ENCODE peak calls at places on chromosomes 12 and 14, in seven cellular contexts. F is mammary epithelial cell, L is right atrium auricular region, Y is lung, B is ovary, H is neuronal stem cell, X is fibroblast of lung. T is an unnamed sample.

GRCh38 chr12:106126441-106127288 is 12.1 kb downstream of the NUAK1 start:
- DNase-seq in F (peak), L (no peak), Y (no peak), B (no peak), H (no peak), X (no peak), T (no peak)

GRCh38 chr14:86035882-86036281 is 505.9 kb downstream of the FLRT2 start:
- DNase-seq in F (peak), L (no peak), Y (no peak), B (no peak), H (no peak), X (peak), T (no peak)

GRCh38 chr12:97756066-97756701 is 293.6 kb downstream of the RMST start:
- DNase-seq in F (no peak), L (no peak), Y (no peak), B (no peak), H (no peak), X (no peak), T (no peak)

GRCh38 chr14:73753887-73754880 is 40.0 kb upstream of the PNMA1 start:
- DNase-seq in F (no peak), L (no peak), Y (no peak), B (no peak), H (no peak), X (no peak), T (no peak)

GRCh38 chr14:87161502-87161901 is 831.5 kb downstream of the GALC start:
- DNase-seq in F (no peak), L (no peak), Y (no peak), B (no peak), H (no peak), X (no peak), T (no peak)

GRCh38 chr12:51442324-51442723 is 17.7 kb downstream of the SLC4A8 start:
- DNase-seq in F (no peak), L (no peak), Y (no peak), B (no peak), H (no peak), X (peak), T (no peak)

GRCh38 chr12:65948320-65949008 is 124.2 kb downstream of the HMGA2 start:
- DNase-seq in F (peak), L (no peak), Y (peak), B (peak), H (no peak), X (peak), T (peak)

GRCh38 chr12:124490584-124491305 is 76.7 kb downstream of the NCOR2 start:
- DNase-seq in F (no peak), L (peak), Y (peak), B (peak), H (no peak), X (no peak), T (peak)

GRCh38 chr14:31219169-31219568 is 11.6 kb upstream of the HECTD1 start:
- DNase-seq in F (no peak), L (no peak), Y (no peak), B (no peak), H (no peak), X (peak), T (no peak)

GRCh38 chr12:106739815-106740552 is 34.5 kb upstream of the RIC8B start:
- DNase-seq in F (no peak), L (no peak), Y (no peak), B (no peak), H (no peak), X (peak), T (no peak)

GRCh38 chr12:4270016-4270669 is 3.4 kb upstream of the CCND2 start:
- DNase-seq in F (no peak), L (no peak), Y (no peak), B (no peak), H (no peak), X (no peak), T (no peak)

GRCh38 chr12:3530548-3530947 is 39.5 kb downstream of the PRMT8 start:
- DNase-seq in F (no peak), L (no peak), Y (no peak), B (no peak), H (no peak), X (no peak), T (peak)

GRCh38 chr12:124689585-124689984 is 122.2 kb upstream of the NCOR2 start:
- DNase-seq in F (peak), L (no peak), Y (no peak), B (no peak), H (no peak), X (no peak), T (no peak)

GRCh38 chr12:74641694-74642093 is 104.1 kb downstream of the ATXN7L3B start:
- DNase-seq in F (no peak), L (no peak), Y (no peak), B (no peak), H (no peak), X (no peak), T (no peak)

GRCh38 chr14:55724736-55725135 is 144.7 kb downstream of the KTN1 start:
- DNase-seq in F (no peak), L (no peak), Y (no peak), B (no peak), H (no peak), X (no peak), T (no peak)

GRCh38 chr14:30657050-30657449 is 34.9 kb downstream of the SCFD1 start:
- DNase-seq in F (no peak), L (no peak), Y (no peak), B (no peak), H (no peak), X (no peak), T (no peak)

GRCh38 chr14:72024043-72024407 is 91.8 kb downstream of the RGS6 start:
- DNase-seq in F (peak), L (no peak), Y (no peak), B (no peak), H (peak), X (no peak), T (no peak)

GRCh38 chr12:89411846-89412245 is 59.5 kb upstream of the DUSP6 start:
- DNase-seq in F (no peak), L (no peak), Y (no peak), B (no peak), H (no peak), X (no peak), T (no peak)

GRCh38 chr14:88790501-88791251 is 2.1 kb downstream of the EML5 start:
- DNase-seq in F (no peak), L (no peak), Y (no peak), B (no peak), H (no peak), X (no peak), T (no peak)

GRCh38 chr12:93060666-93061413 is 131.7 kb upstream of the EEA1 start:
- DNase-seq in F (no peak), L (no peak), Y (no peak), B (peak), H (no peak), X (peak), T (no peak)

DNA sequence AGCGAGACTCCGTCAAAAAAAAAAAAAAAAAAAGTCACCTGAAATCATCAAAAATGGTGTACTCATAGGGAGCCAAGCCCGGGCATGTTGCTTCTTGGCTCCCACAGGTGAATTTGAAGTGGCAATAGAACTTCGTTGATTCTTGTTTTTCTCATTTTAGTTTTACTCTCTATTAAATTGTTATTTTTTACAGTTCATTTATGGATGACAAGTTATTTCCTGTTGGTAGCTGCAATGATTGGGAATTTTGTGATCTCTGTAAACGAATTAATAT is 1.3 kb downstream of the TM7SF3 start:
- DNase-seq in F (peak), L (no peak), Y (no peak), B (no peak), H (no peak), X (no peak), T (no peak)
- H3K27ac ChIP-seq in F (peak), L (no peak), Y (no peak), B (no peak), H (no peak), X (no peak), T (no peak)

DNA sequence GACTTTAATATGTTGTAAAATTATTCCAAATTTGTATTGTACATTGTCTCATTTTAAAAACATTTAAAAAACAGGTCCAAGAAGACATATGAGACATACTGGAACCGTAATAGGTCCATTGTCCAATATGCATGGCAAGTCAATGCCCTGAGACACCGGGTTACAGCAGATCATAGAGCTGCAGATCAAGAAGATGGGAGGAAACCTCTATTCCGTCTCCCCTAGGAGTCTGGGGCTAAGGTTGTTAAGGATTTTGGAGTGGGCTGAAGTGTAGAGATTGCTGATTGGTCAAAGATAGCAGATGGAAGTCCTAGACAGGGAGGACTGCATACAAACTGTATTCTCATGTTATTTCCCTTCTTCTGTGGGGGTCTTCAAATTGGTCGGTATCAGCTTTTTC is 108.3 kb upstream of the PLEKHA5 start:
- DNase-seq in F (no peak), L (no peak), Y (no peak), B (no peak), H (no peak), X (no peak), T (no peak)
- H3K4me3 ChIP-seq in F (no peak), L (no peak), Y (no peak), B (no peak), H (no peak), X (no peak), T (no peak)

GRCh38 chr14:103186894-103187586 is 63.8 kb downstream of the TNFAIP2 start:
- DNase-seq in F (no peak), L (no peak), Y (no peak), B (no peak), H (peak), X (no peak), T (no peak)

GRCh38 chr14:103184046-103184445 is 60.8 kb downstream of the TNFAIP2 start:
- DNase-seq in F (no peak), L (no peak), Y (no peak), B (no peak), H (no peak), X (no peak), T (no peak)

GRCh38 chr14:103187911-103188310 is 64.7 kb downstream of the TNFAIP2 start:
- DNase-seq in F (no peak), L (no peak), Y (no peak), B (no peak), H (no peak), X (no peak), T (no peak)

GRCh38 chr14:103186241-103186835 is 63.1 kb downstream of the TNFAIP2 start:
- DNase-seq in F (no peak), L (no peak), Y (no peak), B (no peak), H (no peak), X (no peak), T (no peak)

GRCh38 chr14:103185051-103186027 is 62.1 kb downstream of the TNFAIP2 start:
- DNase-seq in F (peak), L (no peak), Y (no peak), B (no peak), H (peak), X (peak), T (no peak)
- H3K27ac ChIP-seq in F (peak), L (no peak), Y (no peak), B (no peak), H (no peak), X (no peak), T (no peak)

DNA sequence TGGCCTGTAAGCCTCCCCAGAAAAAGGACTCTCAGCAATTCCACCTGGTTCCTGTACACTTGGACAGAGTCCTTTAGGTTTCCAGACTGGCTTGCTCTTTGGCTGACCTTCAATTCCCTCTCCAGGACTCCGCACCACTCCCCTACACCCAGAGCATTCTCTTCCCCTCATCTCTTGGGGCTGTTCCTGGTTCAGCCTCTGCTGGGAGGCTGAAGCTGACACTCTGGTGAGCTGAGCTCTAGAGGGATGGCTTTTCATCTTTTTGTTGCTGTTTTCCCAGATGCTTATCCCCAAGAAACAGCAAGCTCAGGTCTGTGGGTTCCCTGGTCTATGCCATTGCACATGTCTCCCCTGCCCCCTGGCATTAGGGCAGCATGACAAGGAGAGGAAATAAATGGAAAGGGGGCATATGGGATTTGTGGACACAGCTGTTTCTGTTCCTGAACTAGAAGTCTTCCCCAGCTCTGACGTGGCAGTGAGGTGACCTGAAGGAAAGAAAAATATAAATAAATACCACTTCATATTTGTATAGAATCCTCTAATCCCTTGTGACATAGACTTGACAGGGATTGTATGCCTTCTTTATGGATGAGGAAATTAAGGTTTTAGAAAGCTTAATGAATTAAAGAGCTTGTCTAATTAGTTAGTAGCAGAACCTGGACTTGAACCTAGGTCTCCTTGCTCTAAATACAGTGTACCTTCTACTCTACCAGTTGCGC is 1.4 kb downstream of the RNASE7 start:
- DNase-seq in F (no peak), L (no peak), Y (no peak), B (no peak), H (no peak), X (no peak), T (no peak)
- H3K4me3 ChIP-seq in F (no peak), L (no peak), Y (no peak), B (no peak), H (no peak), X (no peak), T (no peak)

GRCh38 chr12:122843472-122843871 is 8.2 kb downstream of the HIP1R start:
- DNase-seq in F (no peak), L (no peak), Y (no peak), B (no peak), H (no peak), X (no peak), T (peak)
- H3K27ac ChIP-seq in F (no peak), L (peak), Y (no peak), B (no peak), H (no peak), X (no peak), T (no peak)

GRCh38 chr12:113477842-113478215 is 6.2 kb upstream of the LHX5 start:
- DNase-seq in F (no peak), L (no peak), Y (no peak), B (no peak), H (no peak), X (no peak), T (no peak)

GRCh38 chr12:113480336-113480688 is 8.6 kb upstream of the LHX5 start:
- DNase-seq in F (no peak), L (no peak), Y (no peak), B (no peak), H (no peak), X (no peak), T (no peak)

GRCh38 chr12:113479193-113479577 is 7.5 kb upstream of the LHX5 start:
- DNase-seq in F (no peak), L (no peak), Y (no peak), B (no peak), H (no peak), X (no peak), T (no peak)

GRCh38 chr12:113478351-113479011 is 6.8 kb upstream of the LHX5 start:
- DNase-seq in F (no peak), L (no peak), Y (no peak), B (no peak), H (no peak), X (no peak), T (no peak)

DNA sequence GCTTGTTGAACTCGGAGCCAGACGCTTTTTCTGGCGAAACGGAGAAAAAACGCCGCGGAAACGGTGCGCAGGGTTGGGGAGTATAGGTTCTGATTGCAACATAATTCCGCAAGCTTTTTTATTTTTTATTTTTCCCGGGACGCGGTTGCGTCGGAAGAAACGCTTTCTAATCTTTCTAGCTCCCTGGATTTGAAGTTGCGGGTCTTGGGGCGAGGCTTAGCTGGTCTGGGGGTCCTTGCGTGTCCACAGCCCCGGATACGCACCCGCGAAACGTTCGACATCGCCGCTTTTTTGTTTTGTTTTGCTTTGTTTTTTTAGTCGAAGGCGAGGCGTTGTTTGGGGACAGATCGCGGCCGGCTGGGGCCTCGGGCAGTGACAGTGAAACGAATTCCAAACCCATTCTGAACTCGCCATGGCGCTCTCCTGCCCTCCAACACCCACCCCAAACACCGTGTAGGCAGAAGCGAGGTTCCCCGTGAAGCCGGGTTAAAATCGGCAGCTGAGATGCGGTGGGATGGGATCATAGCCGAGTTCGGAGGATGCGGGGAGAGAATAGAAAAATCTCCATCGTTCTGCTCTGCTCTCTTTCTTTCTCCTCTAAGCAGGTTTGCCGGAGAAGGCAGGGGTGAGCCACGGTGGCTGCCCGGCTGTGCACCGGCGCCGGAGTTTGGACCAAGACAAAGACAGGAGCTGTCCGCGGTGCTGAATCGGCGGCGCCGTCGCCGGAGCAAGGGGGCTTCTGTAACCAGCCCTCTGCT is 8.1 kb upstream of the LHX5 start:
- DNase-seq in F (no peak), L (no peak), Y (no peak), B (peak), H (peak), X (peak), T (no peak)
- H3K4me3 ChIP-seq in F (no peak), L (no peak), Y (no peak), B (no peak), H (peak), X (no peak), T (no peak)

GRCh38 chr12:12724421-12725085 is 7.4 kb downstream of the CDKN1B start:
- DNase-seq in F (no peak), L (no peak), Y (no peak), B (no peak), H (no peak), X (no peak), T (no peak)

GRCh38 chr12:12723681-12724420 is 6.7 kb downstream of the CDKN1B start:
- DNase-seq in F (peak), L (no peak), Y (no peak), B (peak), H (peak), X (peak), T (peak)

GRCh38 chr12:12725086-12725955 is 8.2 kb downstream of the CDKN1B start:
- DNase-seq in F (peak), L (peak), Y (peak), B (peak), H (peak), X (peak), T (peak)

GRCh38 chr12:12725956-12726542 is 8.9 kb downstream of the CDKN1B start:
- DNase-seq in F (no peak), L (no peak), Y (no peak), B (no peak), H (no peak), X (no peak), T (no peak)

DNA sequence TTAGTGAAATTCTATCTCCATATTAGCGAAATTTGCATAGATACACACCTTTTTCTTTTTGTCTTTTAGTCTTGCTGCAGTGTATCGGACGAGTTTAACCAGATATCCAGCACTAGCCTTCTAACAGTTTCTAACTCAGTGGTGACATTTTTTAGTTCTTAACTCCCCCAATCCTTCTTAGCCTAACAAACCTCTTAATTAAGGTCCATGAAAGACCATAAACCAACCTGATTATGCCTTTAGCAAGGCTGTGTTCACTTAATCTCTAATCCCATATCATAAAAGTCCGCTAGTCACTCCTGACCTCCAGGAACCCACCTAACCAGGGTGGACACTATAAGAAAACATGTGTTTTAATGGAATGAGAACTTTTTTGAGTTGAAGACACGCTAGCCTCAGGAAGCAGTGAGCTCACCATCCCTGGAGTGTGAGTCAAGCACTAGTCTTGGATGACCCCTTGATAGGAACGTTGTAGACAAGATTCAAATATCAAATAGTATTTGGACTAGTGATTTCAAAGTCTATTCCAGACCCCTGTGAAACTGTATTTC is 9.4 kb downstream of the CDKN1B start:
- DNase-seq in F (peak), L (no peak), Y (no peak), B (no peak), H (no peak), X (peak), T (no peak)
- H3K27ac ChIP-seq in F (peak), L (peak), Y (peak), B (peak), H (no peak), X (peak), T (peak)

T was measured in psoas muscle.